ENCODE peak calls at places on chromosomes 11 and 22, in four cellular contexts. One of them, this sample, is unnamed.

GRCh38 chr11:108666373-108666772 is 1.5 kb downstream of the DDX10 start:
- DNase-seq in prostate gland: no peak
- DNase-seq in suprapubic skin: no peak
- DNase-seq in cardiac fibroblast: peak
- DNase-seq in this sample: no peak

GRCh38 chr11:27233654-27234042 is 129.4 kb downstream of the CCDC34 start:
- DNase-seq in prostate gland: no peak
- DNase-seq in cardiac fibroblast: no peak
- DNase-seq in suprapubic skin: no peak
- DNase-seq in this sample: no peak

GRCh38 chr11:71363721-71364120 is 84.5 kb downstream of the DHCR7 start:
- DNase-seq in suprapubic skin: no peak
- DNase-seq in cardiac fibroblast: no peak
- DNase-seq in prostate gland: no peak
- DNase-seq in this sample: no peak

GRCh38 chr22:48901324-48901723 is 926.3 kb downstream of the BRD1 start:
- DNase-seq in prostate gland: no peak
- DNase-seq in cardiac fibroblast: no peak
- DNase-seq in suprapubic skin: no peak
- DNase-seq in this sample: peak

GRCh38 chr11:71948314-71949027 is 19.6 kb downstream of the RNF121 start:
- DNase-seq in suprapubic skin: no peak
- DNase-seq in prostate gland: no peak
- DNase-seq in cardiac fibroblast: no peak
- DNase-seq in this sample: no peak

GRCh38 chr11:44681698-44682097 is 45.1 kb upstream of the TSPAN18 start:
- DNase-seq in suprapubic skin: no peak
- DNase-seq in cardiac fibroblast: peak
- DNase-seq in prostate gland: no peak
- DNase-seq in this sample: no peak

GRCh38 chr22:32333141-32333768 is 24.4 kb upstream of the RFPL3 start:
- DNase-seq in cardiac fibroblast: no peak
- DNase-seq in suprapubic skin: no peak
- DNase-seq in prostate gland: no peak
- DNase-seq in this sample: peak

GRCh38 chr11:17221968-17222367 is 14.2 kb upstream of the PIK3C2A start:
- DNase-seq in suprapubic skin: no peak
- DNase-seq in prostate gland: no peak
- DNase-seq in cardiac fibroblast: peak
- DNase-seq in this sample: no peak

GRCh38 chr11:121451178-121451981 is 734 bp upstream of the SORL1 start:
- DNase-seq in prostate gland: peak
- DNase-seq in cardiac fibroblast: peak
- DNase-seq in suprapubic skin: no peak
- DNase-seq in this sample: no peak

GRCh38 chr22:44461614-44462013 is 36.4 kb downstream of the RTL6 start:
- DNase-seq in cardiac fibroblast: no peak
- DNase-seq in suprapubic skin: no peak
- DNase-seq in prostate gland: no peak
- DNase-seq in this sample: peak

GRCh38 chr11:73414977-73415492 is 38.8 kb downstream of the RELT start:
- DNase-seq in prostate gland: no peak
- DNase-seq in cardiac fibroblast: peak
- DNase-seq in suprapubic skin: no peak
- DNase-seq in this sample: no peak

DNA sequence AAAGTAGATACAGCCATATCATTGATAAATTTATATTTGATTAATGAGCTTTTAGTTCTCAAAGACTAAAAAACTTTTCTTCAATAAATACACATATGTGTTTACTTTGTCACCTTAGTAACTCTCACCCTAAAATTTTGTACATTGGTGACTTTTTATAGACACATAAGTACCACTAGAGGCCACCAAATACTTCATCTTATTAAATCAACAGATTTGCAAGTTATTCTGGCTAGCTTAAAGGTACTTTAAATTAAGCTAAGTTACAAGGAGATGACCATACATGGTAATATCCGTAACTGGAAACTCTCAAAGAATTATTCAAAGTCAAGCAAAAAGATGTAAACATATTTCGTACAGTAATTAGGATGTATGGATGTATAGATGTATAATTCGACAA is 112.2 kb downstream of the SBF2 start:
- DNase-seq in suprapubic skin: no peak
- DNase-seq in cardiac fibroblast: peak
- DNase-seq in prostate gland: no peak
- DNase-seq in this sample: no peak
- TF ChIP-seq CTCF in suprapubic skin: no peak
- TF ChIP-seq CTCF in cardiac fibroblast: no peak
- TF ChIP-seq CTCF in prostate gland: no peak
- TF ChIP-seq CTCF in this sample: peak

GRCh38 chr11:67252831-67253239 is 13.4 kb upstream of the GRK2 start:
- DNase-seq in suprapubic skin: no peak
- DNase-seq in prostate gland: no peak
- DNase-seq in cardiac fibroblast: peak
- DNase-seq in this sample: no peak
- TF ChIP-seq CTCF in suprapubic skin: no peak
- TF ChIP-seq CTCF in prostate gland: no peak
- TF ChIP-seq CTCF in cardiac fibroblast: peak
- TF ChIP-seq CTCF in this sample: peak

GRCh38 chr11:847876-848275 is 5.2 kb downstream of the TSPAN4 start:
- DNase-seq in cardiac fibroblast: no peak
- DNase-seq in suprapubic skin: no peak
- DNase-seq in prostate gland: no peak
- DNase-seq in this sample: no peak
- TF ChIP-seq CTCF in cardiac fibroblast: no peak
- TF ChIP-seq CTCF in suprapubic skin: no peak
- TF ChIP-seq CTCF in prostate gland: no peak
- TF ChIP-seq CTCF in this sample: no peak

DNA sequence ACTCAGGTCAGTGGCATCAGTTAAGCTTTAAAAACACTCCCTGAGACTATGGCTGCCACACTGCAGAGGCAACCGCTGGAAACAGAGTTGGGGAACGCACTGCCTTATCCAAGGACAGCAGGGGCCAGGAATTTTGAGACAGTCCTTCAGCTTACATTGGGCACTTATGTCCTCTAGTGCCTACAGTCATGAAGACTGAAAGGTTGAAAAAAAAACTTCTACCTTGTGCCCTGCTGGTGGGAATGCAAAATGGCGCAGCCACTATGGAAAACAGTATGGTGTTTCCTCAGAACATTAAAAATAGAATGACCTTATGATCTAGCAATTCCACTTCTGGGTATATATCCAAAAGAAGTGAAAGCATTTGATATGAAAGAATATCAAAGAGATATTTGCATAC is 19.6 kb downstream of the DKK3 start:
- DNase-seq in prostate gland: no peak
- DNase-seq in cardiac fibroblast: no peak
- DNase-seq in suprapubic skin: peak
- DNase-seq in this sample: no peak
- TF ChIP-seq CTCF in prostate gland: no peak
- TF ChIP-seq CTCF in cardiac fibroblast: peak
- TF ChIP-seq CTCF in suprapubic skin: no peak
- TF ChIP-seq CTCF in this sample: peak